ENCODE peak calls at places on chromosomes 3 and 15, in six cellular contexts. P, W, R, I, Q and M are unnamed samples.

GRCh38 chr3:186821429-186822367 is 15.4 kb upstream of the RFC4 start:
- DNase-seq in Q (no peak), I (no peak), R (no peak), W (no peak), P (no peak), M (no peak)

GRCh38 chr3:134846084-134846483 is 51.0 kb downstream of the EPHB1 start:
- DNase-seq in P (no peak), Q (no peak), W (no peak), I (no peak), R (no peak), M (no peak)

GRCh38 chr3:131582438-131582837 is 79.7 kb upstream of the MRPL3 start:
- DNase-seq in R (no peak), P (no peak), I (no peak), Q (no peak), W (no peak), M (no peak)

GRCh38 chr3:106212658-106213222 is 343.9 kb upstream of the CBLB start:
- DNase-seq in R (no peak), P (no peak), I (no peak), W (no peak), Q (no peak), M (no peak)

GRCh38 chr3:159200176-159200575 is 398.3 kb downstream of the MFSD1 start:
- DNase-seq in I (no peak), R (no peak), P (peak; percentile 76), Q (no peak), W (no peak), M (no peak)

GRCh38 chr15:90869601-90870353 is 1.4 kb downstream of the FURIN start:
- DNase-seq in W (no peak), I (peak; percentile 83), R (peak; percentile 72), Q (peak; percentile 90), P (peak; percentile 85), M (peak; percentile 90)

GRCh38 chr3:123311201-123311600 is 109.5 kb downstream of the SEC22A start:
- DNase-seq in R (no peak), I (no peak), P (no peak), Q (no peak), W (no peak), M (peak; percentile 12)

GRCh38 chr3:34969513-34969912 is 669.8 kb upstream of the ARPP21 start:
- DNase-seq in R (no peak), W (no peak), I (no peak), Q (no peak), P (no peak), M (no peak)

GRCh38 chr15:98292442-98293240 is 332.1 kb downstream of the ARRDC4 start:
- DNase-seq in I (peak; percentile 20), W (no peak), R (peak; percentile 4), Q (no peak), P (no peak), M (peak; percentile 44)

GRCh38 chr3:33803252-33803651 is 4.8 kb downstream of the PDCD6IP start:
- DNase-seq in I (no peak), W (no peak), P (no peak), Q (no peak), R (no peak), M (no peak)
- H3K4me3 ChIP-seq in I (no peak overlapping the region), W (no peak overlapping the region), P (no peak overlapping the region), Q (no peak overlapping the region), R (no peak overlapping the region), M (no peak overlapping the region)

DNA sequence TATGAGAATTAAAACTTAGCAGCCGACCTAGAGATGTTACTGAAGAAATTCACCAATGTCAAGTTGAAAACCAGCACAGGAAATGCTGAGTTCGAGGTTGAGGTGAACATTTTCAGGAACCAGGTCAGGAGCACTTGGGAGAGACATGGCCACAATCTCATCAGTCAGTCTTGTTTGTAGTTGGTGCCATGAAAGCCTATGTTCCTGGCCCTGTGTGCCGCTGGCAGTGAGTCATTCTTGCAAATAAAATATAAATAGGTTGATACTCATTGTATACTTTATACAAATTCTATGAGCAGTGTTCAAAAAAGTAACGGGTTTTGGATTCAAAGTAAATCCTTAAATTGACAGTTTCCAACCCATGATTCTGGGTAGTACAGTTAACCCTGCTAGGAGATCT is 1.5 kb upstream of the FSIP1 start:
- DNase-seq in W (no peak), I (no peak), Q (no peak), R (no peak), P (no peak), M (no peak)
- H3K4me3 ChIP-seq in W (no peak overlapping the region), I (peak overlapping the region; percentile 86), Q (no peak overlapping the region), R (peak overlapping the region; percentile 83), P (no peak overlapping the region), M (peak overlapping the region; percentile 73)

DNA sequence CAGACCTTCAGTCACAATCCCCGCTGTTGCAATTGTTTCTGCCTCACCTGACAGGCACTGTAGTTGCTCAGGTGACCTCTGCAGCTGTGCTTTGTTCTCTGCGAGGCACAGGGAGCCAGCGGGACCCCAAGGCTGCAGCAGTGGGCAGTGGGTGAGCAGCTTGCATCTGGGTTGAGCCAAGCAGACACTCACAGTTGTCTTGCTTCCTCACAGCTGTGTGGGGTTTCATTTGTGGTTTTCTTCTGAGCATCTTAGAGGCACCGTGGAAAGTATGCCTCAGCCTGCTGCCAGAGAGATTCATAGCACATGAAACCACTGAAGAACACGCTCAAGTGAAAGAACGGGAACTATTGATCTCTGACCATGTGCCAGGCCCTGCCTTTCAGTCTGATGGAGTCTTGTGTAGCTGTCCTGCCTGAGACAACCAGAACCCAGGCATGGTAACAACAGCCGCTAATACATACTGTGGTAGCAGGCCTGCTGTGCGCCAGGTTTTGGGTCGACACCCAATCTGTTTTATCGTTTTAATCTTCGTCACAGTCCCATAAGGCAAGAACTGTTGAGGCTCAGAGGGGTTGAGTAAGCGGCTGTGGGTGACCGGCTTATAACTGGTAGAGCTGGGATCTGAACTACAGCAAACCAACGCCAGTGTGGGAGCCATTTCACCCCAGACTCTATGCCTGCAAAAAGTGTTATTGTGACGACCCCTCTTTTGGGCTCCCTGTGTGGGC is 33.4 kb downstream of the GRK7 start:
- DNase-seq in P (no peak), I (no peak), Q (no peak), R (no peak), W (no peak), M (peak; percentile 46)
- H3K4me3 ChIP-seq in P (no peak overlapping the region), I (peak overlapping the region; percentile 63), Q (peak overlapping the region; percentile 55), R (no peak overlapping the region), W (peak overlapping the region; percentile 40), M (peak overlapping the region; percentile 42)

GRCh38 chr15:92733090-92733933 is 77.7 kb upstream of the FAM174B start:
- DNase-seq in P (no peak), I (no peak), R (no peak), Q (no peak), W (no peak), M (no peak)
- H3K4me3 ChIP-seq in P (peak overlapping the region; percentile 46), I (peak overlapping the region; percentile 63), R (peak overlapping the region; percentile 27), Q (peak overlapping the region; percentile 54), W (peak overlapping the region; percentile 33), M (peak overlapping the region; percentile 17)

DNA sequence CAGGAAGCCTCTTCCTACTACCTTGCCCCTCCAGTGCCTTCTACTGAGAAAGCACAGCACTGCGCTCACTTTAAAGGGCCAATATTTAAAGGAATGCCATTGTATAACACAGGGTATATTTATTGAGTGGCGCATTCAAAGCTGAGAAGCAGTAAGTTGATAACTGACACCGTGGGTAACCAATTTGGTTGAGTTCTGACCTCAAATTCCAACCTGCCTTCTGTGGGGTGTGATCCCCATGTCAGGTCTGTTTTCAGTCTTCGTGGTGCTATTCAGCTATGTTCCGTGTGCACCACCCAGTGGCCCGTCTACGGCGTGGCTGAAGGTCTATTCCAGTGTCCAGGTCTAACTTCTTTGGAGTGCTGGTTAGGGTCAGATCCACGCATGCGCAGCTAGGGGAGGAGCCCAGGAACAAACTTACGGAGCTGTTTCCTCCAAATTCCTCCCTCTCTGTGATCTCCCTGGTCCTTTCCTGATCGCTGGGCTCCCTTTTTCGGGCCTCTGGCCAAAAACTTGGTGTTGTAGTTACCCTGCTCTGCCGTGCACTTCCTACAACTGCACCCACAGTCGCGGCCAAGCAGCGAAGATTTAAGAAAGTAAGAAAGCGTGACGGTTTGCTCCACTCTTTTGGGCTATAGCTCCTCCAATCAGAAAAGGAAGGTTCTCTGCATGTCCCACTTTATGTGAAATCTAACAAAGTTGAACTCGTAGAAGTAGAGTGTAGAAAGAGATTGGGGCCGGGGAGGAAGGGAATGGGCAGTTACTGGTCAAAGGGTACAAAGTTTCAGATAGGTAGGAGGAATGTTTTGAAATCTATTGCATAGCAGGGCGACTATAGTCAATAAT is 7.7 kb downstream of the LRRC2 start:
- DNase-seq in W (no peak), Q (peak; percentile 76), R (peak; percentile 86), I (peak; percentile 82), P (peak; percentile 63), M (peak; percentile 84)
- H3K4me3 ChIP-seq in W (peak overlapping the region; percentile 44), Q (peak overlapping the region; percentile 33), R (peak overlapping the region; percentile 32), I (peak overlapping the region; percentile 61), P (peak overlapping the region; percentile 48), M (peak overlapping the region; percentile 12)

GRCh38 chr3:49868951-49869454 is 703 bp downstream of the CAMKV start:
- DNase-seq in Q (no peak), I (no peak), W (no peak), R (no peak), P (no peak), M (no peak)
- H3K4me3 ChIP-seq in Q (peak overlapping the region; percentile 46), I (peak overlapping the region; percentile 58), W (peak overlapping the region; percentile 14), R (peak overlapping the region; percentile 38), P (no peak overlapping the region), M (no peak overlapping the region)